ENCODE peak calls at places on chromosomes 11 and 22, in ten cellular contexts. One of them, this sample, is unnamed.

GRCh38 chr11:78465169-78465942 is 47.7 kb upstream of the GAB2 start:
- DNase-seq in heart left ventricle: no peak
- DNase-seq in breast epithelium: no peak
- DNase-seq in stomach: no peak
- DNase-seq in GM12878: peak
- DNase-seq in prostate gland: no peak
- DNase-seq in IMR-90: no peak
- DNase-seq in tibial nerve: no peak
- DNase-seq in HCT116: no peak
- DNase-seq in uterus: no peak
- DNase-seq in this sample: no peak

GRCh38 chr11:88175707-88176066 is 444 bp upstream of the RAB38 start:
- DNase-seq in heart left ventricle: no peak
- DNase-seq in breast epithelium: no peak
- DNase-seq in stomach: no peak
- DNase-seq in GM12878: no peak
- DNase-seq in prostate gland: no peak
- DNase-seq in IMR-90: peak
- DNase-seq in tibial nerve: no peak
- DNase-seq in HCT116: no peak
- DNase-seq in uterus: no peak
- DNase-seq in this sample: peak

GRCh38 chr11:86523738-86524602 is 148.4 kb downstream of the ME3 start:
- DNase-seq in heart left ventricle: no peak
- DNase-seq in breast epithelium: no peak
- DNase-seq in stomach: peak
- DNase-seq in GM12878: no peak
- DNase-seq in prostate gland: no peak
- DNase-seq in IMR-90: peak
- DNase-seq in tibial nerve: no peak
- DNase-seq in HCT116: peak
- DNase-seq in uterus: no peak
- DNase-seq in this sample: no peak

GRCh38 chr22:41215409-41215808 is 10.3 kb downstream of the L3MBTL2 start:
- DNase-seq in heart left ventricle: no peak
- DNase-seq in breast epithelium: no peak
- DNase-seq in stomach: no peak
- DNase-seq in GM12878: no peak
- DNase-seq in prostate gland: no peak
- DNase-seq in IMR-90: no peak
- DNase-seq in tibial nerve: no peak
- DNase-seq in HCT116: no peak
- DNase-seq in uterus: no peak
- DNase-seq in this sample: no peak

GRCh38 chr11:128365044-128365443 is 222.3 kb downstream of the ETS1 start:
- DNase-seq in heart left ventricle: no peak
- DNase-seq in breast epithelium: no peak
- DNase-seq in stomach: no peak
- DNase-seq in GM12878: no peak
- DNase-seq in prostate gland: no peak
- DNase-seq in IMR-90: peak
- DNase-seq in tibial nerve: no peak
- DNase-seq in HCT116: no peak
- DNase-seq in uterus: no peak
- DNase-seq in this sample: no peak

GRCh38 chr22:20509344-20510047 is 2.1 kb downstream of the MED15 start:
- DNase-seq in heart left ventricle: peak
- DNase-seq in breast epithelium: peak
- DNase-seq in stomach: peak
- DNase-seq in GM12878: no peak
- DNase-seq in prostate gland: peak
- DNase-seq in IMR-90: peak
- DNase-seq in tibial nerve: peak
- DNase-seq in HCT116: no peak
- DNase-seq in uterus: peak
- DNase-seq in this sample: peak

GRCh38 chr22:37326726-37327125 is 44.4 kb downstream of the CYTH4 start:
- DNase-seq in heart left ventricle: no peak
- DNase-seq in breast epithelium: no peak
- DNase-seq in stomach: peak
- DNase-seq in GM12878: no peak
- DNase-seq in prostate gland: peak
- DNase-seq in IMR-90: no peak
- DNase-seq in tibial nerve: no peak
- DNase-seq in HCT116: no peak
- DNase-seq in uterus: no peak
- DNase-seq in this sample: no peak

GRCh38 chr22:37551981-37552380 is 8.3 kb upstream of the CDC42EP1 start:
- DNase-seq in heart left ventricle: peak
- DNase-seq in breast epithelium: no peak
- DNase-seq in stomach: no peak
- DNase-seq in GM12878: no peak
- DNase-seq in prostate gland: no peak
- DNase-seq in IMR-90: no peak
- DNase-seq in tibial nerve: no peak
- DNase-seq in HCT116: no peak
- DNase-seq in uterus: no peak
- DNase-seq in this sample: no peak

GRCh38 chr22:36442506-36443197 is 38.8 kb downstream of the TXN2 start:
- DNase-seq in heart left ventricle: no peak
- DNase-seq in breast epithelium: no peak
- DNase-seq in stomach: no peak
- DNase-seq in GM12878: no peak
- DNase-seq in prostate gland: no peak
- DNase-seq in IMR-90: no peak
- DNase-seq in tibial nerve: no peak
- DNase-seq in HCT116: no peak
- DNase-seq in uterus: no peak
- DNase-seq in this sample: no peak

GRCh38 chr22:44210721-44211120 is 30.0 kb downstream of the PARVG start:
- DNase-seq in heart left ventricle: no peak
- DNase-seq in breast epithelium: no peak
- DNase-seq in stomach: no peak
- DNase-seq in GM12878: no peak
- DNase-seq in prostate gland: no peak
- DNase-seq in IMR-90: peak
- DNase-seq in tibial nerve: no peak
- DNase-seq in HCT116: no peak
- DNase-seq in uterus: no peak
- DNase-seq in this sample: no peak

GRCh38 chr11:22338465-22338810 is 257 bp downstream of the SLC17A6 start:
- DNase-seq in heart left ventricle: no peak
- DNase-seq in breast epithelium: no peak
- DNase-seq in stomach: no peak
- DNase-seq in GM12878: no peak
- DNase-seq in prostate gland: no peak
- DNase-seq in IMR-90: no peak
- DNase-seq in tibial nerve: no peak
- DNase-seq in HCT116: no peak
- DNase-seq in uterus: no peak
- DNase-seq in this sample: no peak

GRCh38 chr11:32002311-32002710 is 88.6 kb upstream of the RCN1 start:
- DNase-seq in heart left ventricle: no peak
- DNase-seq in breast epithelium: no peak
- DNase-seq in stomach: no peak
- DNase-seq in GM12878: no peak
- DNase-seq in prostate gland: no peak
- DNase-seq in IMR-90: no peak
- DNase-seq in tibial nerve: no peak
- DNase-seq in HCT116: no peak
- DNase-seq in uterus: no peak
- DNase-seq in this sample: no peak

GRCh38 chr11:832529-833113 is at the start of gene CD151:
- DNase-seq in heart left ventricle: peak
- DNase-seq in breast epithelium: no peak
- DNase-seq in stomach: peak
- DNase-seq in GM12878: no peak
- DNase-seq in prostate gland: no peak
- DNase-seq in IMR-90: peak
- DNase-seq in tibial nerve: no peak
- DNase-seq in HCT116: no peak
- DNase-seq in uterus: no peak
- DNase-seq in this sample: peak

DNA sequence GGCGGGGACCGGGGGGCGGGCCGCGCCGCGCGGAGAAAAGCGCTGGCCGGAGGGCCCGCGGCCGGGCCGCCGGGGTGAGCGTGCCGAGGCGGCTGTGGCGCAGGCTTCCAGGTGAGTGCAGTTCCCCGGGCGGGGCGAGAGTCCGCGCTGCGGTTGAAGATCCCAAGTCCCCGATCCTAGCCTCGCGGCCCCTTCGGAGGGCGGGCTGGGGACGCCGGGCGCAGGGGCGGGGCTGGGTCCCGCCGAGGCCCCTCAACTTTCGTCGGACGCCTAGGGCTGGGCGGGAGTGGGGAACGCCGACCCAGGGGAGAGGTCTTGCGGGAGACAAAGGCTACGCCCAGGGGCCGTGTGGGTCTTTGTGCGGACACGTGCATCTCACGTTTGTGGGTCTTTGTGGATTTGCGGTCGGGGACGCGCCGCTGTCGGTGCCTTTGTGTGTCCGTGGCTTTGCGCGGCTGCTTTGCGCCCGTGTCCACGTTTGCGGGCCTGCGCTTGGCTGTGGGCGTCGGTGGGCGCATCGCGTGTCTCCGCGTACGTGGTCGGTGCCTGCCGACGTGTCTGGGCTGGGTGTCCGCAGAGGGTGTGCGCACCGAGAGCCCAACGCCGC is at the start of gene TSKU:
- DNase-seq in heart left ventricle: no peak
- DNase-seq in breast epithelium: no peak
- DNase-seq in stomach: no peak
- DNase-seq in GM12878: no peak
- DNase-seq in prostate gland: no peak
- DNase-seq in IMR-90: no peak
- DNase-seq in tibial nerve: no peak
- DNase-seq in HCT116: no peak
- DNase-seq in uterus: peak
- DNase-seq in this sample: no peak
- TF ChIP-seq POLR2A in heart left ventricle: no peak
- TF ChIP-seq POLR2A in breast epithelium: no peak
- TF ChIP-seq POLR2A in stomach: no peak
- TF ChIP-seq POLR2A in GM12878: no peak
- TF ChIP-seq POLR2A in prostate gland: peak
- TF ChIP-seq POLR2A in IMR-90: peak
- TF ChIP-seq POLR2A in tibial nerve: peak
- TF ChIP-seq POLR2A in HCT116: peak
- TF ChIP-seq POLR2A in uterus: no peak
- TF ChIP-seq POLR2A in this sample: peak

DNA sequence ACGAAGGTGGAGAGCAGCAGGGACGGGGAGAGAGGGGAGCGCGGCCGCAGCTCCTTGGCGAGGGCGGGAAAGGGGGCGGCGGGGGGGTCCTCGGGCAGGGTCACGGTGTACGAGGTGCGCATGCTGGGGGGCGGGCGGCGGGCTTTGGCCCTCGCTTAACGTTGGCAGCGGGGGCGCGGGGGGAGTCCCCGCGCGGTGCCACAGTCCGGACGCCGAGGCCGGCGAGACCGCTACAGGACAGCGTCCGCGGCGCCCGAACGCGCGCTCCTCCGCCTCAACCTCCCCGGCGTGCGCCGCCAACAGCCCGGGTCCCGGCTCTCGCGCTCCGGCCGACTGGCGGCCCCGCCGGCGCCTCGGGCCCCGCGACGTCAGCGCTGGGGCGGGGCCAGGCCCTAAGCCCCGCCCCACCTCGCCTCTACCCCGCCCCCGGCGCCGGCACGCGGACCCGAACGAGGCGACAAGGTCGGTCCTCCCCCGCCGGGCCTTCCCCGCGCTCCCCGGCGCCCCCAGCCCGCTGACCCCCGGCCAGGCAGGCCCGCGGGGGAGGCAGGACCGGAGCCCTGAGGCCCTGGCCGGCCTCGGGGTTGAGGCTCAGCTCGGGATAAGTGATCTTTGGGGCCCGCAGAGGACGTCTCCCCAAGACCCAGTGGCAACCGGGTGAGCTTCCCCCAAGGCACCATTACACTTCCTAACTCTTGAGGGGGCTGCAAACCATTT is 17.5 kb downstream of the USP2 start:
- DNase-seq in heart left ventricle: peak
- DNase-seq in breast epithelium: no peak
- DNase-seq in stomach: peak
- DNase-seq in GM12878: no peak
- DNase-seq in prostate gland: no peak
- DNase-seq in IMR-90: no peak
- DNase-seq in tibial nerve: no peak
- DNase-seq in HCT116: no peak
- DNase-seq in uterus: peak
- DNase-seq in this sample: peak
- H3K27ac ChIP-seq in heart left ventricle: peak
- H3K27ac ChIP-seq in breast epithelium: peak
- H3K27ac ChIP-seq in stomach: peak
- H3K27ac ChIP-seq in GM12878: no peak
- H3K27ac ChIP-seq in prostate gland: peak
- H3K27ac ChIP-seq in IMR-90: no peak
- H3K27ac ChIP-seq in tibial nerve: peak
- H3K27ac ChIP-seq in HCT116: no peak
- H3K27ac ChIP-seq in uterus: peak
- H3K27ac ChIP-seq in this sample: peak

DNA sequence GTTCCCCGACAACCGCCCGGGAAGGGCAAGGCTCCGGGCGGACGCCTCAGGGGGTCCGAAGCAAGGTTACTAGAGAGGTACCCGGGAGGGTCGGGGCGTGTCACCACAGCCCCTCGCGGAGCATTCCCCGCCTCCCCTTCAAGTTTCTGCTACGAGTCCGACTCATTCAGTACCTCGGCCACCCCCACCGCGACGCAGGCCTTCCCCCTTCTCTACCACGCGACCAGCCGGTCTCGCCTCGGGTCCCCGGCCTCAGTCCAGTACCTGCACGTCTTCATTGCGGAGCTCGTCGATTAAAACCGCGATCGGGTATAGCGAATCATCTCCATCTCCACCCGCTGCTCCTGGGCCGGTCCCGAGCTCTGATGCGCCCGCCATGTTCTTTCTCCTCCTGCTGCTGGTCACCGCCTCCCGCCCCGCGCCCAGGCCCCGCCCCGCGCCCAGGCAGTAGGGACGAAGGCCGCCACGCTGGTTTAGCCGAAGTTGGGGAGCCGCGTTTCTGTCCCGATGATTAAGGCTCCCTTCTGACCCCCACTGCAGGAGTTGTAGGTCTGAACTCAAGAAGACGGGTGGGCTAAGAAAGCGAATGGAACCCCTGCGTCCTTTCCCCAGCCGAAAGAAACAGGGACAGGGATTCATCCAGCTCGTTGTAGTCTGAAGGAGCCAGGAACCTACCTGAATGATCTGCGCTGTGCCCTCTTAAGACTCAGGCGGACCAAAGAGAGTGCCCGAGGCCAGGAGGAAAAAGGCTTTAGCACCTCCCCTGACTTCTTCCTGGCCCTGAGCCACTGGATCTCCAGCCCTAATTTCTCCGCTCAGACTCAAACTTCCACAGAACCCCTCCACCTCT is at the start of gene PPP2R1B:
- DNase-seq in heart left ventricle: peak
- DNase-seq in breast epithelium: peak
- DNase-seq in stomach: peak
- DNase-seq in GM12878: peak
- DNase-seq in prostate gland: peak
- DNase-seq in IMR-90: peak
- DNase-seq in tibial nerve: peak
- DNase-seq in HCT116: peak
- DNase-seq in uterus: peak
- DNase-seq in this sample: peak
- TF ChIP-seq POLR2A in heart left ventricle: no peak
- TF ChIP-seq POLR2A in breast epithelium: peak
- TF ChIP-seq POLR2A in stomach: no peak
- TF ChIP-seq POLR2A in GM12878: peak
- TF ChIP-seq POLR2A in prostate gland: peak
- TF ChIP-seq POLR2A in IMR-90: peak
- TF ChIP-seq POLR2A in tibial nerve: peak
- TF ChIP-seq POLR2A in HCT116: peak
- TF ChIP-seq POLR2A in uterus: peak
- TF ChIP-seq POLR2A in this sample: no peak

GRCh38 chr11:64098318-64098831 is 62.6 kb downstream of the FLRT1 start:
- DNase-seq in heart left ventricle: no peak
- DNase-seq in breast epithelium: no peak
- DNase-seq in stomach: no peak
- DNase-seq in GM12878: no peak
- DNase-seq in prostate gland: no peak
- DNase-seq in IMR-90: no peak
- DNase-seq in tibial nerve: no peak
- DNase-seq in HCT116: no peak
- DNase-seq in uterus: no peak
- DNase-seq in this sample: no peak
- H3K27ac ChIP-seq in heart left ventricle: no peak
- H3K27ac ChIP-seq in breast epithelium: no peak
- H3K27ac ChIP-seq in stomach: peak
- H3K27ac ChIP-seq in GM12878: no peak
- H3K27ac ChIP-seq in prostate gland: no peak
- H3K27ac ChIP-seq in IMR-90: no peak
- H3K27ac ChIP-seq in tibial nerve: peak
- H3K27ac ChIP-seq in HCT116: no peak
- H3K27ac ChIP-seq in uterus: no peak
- H3K27ac ChIP-seq in this sample: peak

This sample was measured in adrenal gland.